ENCODE peak calls at places on chromosomes 12 and 14, in eight cellular contexts. L, R, X, D, I, N, S and V are unnamed samples.

GRCh38 chr12:52081263-52081733 is 1.8 kb downstream of the SMIM41 start:
- DNase-seq in D (no peak), S (peak), R (no peak), L (peak), I (no peak), X (no peak), N (peak), V (no peak)

GRCh38 chr12:107912421-107913004 is 138.0 kb downstream of the ASCL4 start:
- DNase-seq in I (peak), R (peak), N (no peak), X (peak), S (no peak), D (no peak), L (peak), V (peak)

GRCh38 chr12:46547421-46548340 is 175.1 kb upstream of the SLC38A2 start:
- DNase-seq in L (no peak), D (no peak), I (no peak), S (no peak), X (peak), N (no peak), R (no peak), V (peak)

GRCh38 chr12:69610126-69610525 is 581 bp downstream of the LRRC10 start:
- DNase-seq in X (no peak), N (no peak), I (no peak), S (no peak), R (no peak), D (no peak), L (no peak), V (no peak)

GRCh38 chr12:31228811-31229792 is 96.8 kb downstream of the SINHCAF start:
- DNase-seq in N (no peak), X (no peak), L (no peak), D (no peak), R (peak), I (no peak), S (no peak), V (no peak)

GRCh38 chr12:89464974-89465592 is 59.5 kb downstream of the GALNT4 start:
- DNase-seq in L (no peak), S (peak), X (peak), N (no peak), D (no peak), I (no peak), R (no peak), V (peak)

GRCh38 chr12:118841588-118841987 is 139.8 kb upstream of the SRRM4 start:
- DNase-seq in S (no peak), D (no peak), R (no peak), X (no peak), L (no peak), N (no peak), I (no peak), V (no peak)

GRCh38 chr12:29041621-29042020 is 107.5 kb upstream of the FAR2 start:
- DNase-seq in I (no peak), R (no peak), X (peak), N (no peak), D (peak), S (peak), L (no peak), V (peak)

DNA sequence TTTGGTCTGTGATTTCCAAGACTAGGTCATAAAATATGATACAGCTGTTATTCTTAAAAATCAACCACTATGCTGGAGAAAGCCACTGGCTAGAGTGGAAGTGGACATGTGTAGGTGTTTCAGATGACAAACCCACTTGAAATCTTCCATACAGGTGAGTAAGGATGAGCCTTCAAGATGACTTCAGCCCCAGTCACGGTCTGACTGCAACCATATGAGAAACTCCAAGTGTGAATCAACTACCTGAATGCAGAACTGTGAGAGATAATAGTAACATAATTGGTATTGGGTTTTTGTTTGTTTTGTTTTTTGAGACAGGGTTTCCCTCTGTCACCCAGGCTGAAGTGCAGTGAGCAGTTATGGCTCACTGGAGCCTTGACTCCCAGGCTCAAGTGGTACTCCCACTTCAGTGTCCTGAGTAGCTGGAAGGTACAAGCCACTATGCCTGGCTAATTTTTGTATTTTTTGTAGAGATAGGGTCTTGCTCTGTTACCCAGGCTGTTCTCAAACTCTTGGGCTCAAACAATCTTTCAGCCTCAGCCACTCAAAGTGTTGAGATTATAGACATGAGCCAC is 273.3 kb upstream of the LRIG3 start:
- DNase-seq in R (no peak), N (no peak), L (no peak), X (no peak), I (no peak), S (no peak), D (no peak), V (peak)
- H3K4me3 ChIP-seq in R (no peak), N (no peak), L (no peak), X (no peak), I (no peak), S (no peak), D (no peak), V (no peak)

GRCh38 chr12:132657004-132657727 is 30.0 kb downstream of the POLE start:
- DNase-seq in D (no peak), N (no peak), I (no peak), R (no peak), L (no peak), X (no peak), S (no peak), V (no peak)
- TF ChIP-seq CTCF in D (no peak), N (no peak), I (no peak), R (no peak), L (no peak), X (no peak), S (no peak), V (no peak)

DNA sequence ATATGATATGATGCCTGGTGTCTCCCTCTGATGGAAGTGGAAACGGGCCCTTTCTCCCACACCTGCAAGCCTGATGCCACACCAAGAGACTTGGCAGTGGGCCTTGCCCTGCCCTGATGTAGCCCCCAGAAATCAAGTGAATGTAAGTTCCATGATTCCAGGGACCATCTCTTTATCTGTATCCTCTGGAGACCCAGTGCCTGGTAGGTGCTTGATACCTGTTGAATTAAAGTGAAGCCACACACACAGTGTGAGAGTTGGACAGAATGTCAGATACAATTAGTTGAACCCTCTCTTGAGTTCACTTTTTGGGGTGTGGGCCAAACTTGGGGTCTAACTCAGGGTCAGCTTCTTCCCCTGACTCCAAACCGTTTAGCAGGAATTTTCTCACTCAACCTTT is 4.8 kb upstream of the RAB35 start:
- DNase-seq in L (no peak), S (no peak), N (no peak), D (no peak), X (no peak), I (no peak), R (no peak), V (no peak)
- H3K4me3 ChIP-seq in L (no peak), S (no peak), N (no peak), D (no peak), X (no peak), I (no peak), R (no peak), V (no peak)

GRCh38 chr12:54296393-54297121 is 4.3 kb downstream of the NFE2 start:
- DNase-seq in L (no peak), S (no peak), X (no peak), D (no peak), R (no peak), N (no peak), I (no peak), V (no peak)

GRCh38 chr12:54292083-54292930 is 8.5 kb downstream of the NFE2 start:
- DNase-seq in S (no peak), R (no peak), I (no peak), L (no peak), N (no peak), X (no peak), D (no peak), V (no peak)

GRCh38 chr12:54292931-54293241 is 7.9 kb downstream of the NFE2 start:
- DNase-seq in R (no peak), I (no peak), S (no peak), L (no peak), D (no peak), N (no peak), X (no peak), V (no peak)

GRCh38 chr12:54294914-54295566 is 5.8 kb downstream of the NFE2 start:
- DNase-seq in D (no peak), N (no peak), R (no peak), L (no peak), I (no peak), X (no peak), S (no peak), V (no peak)

DNA sequence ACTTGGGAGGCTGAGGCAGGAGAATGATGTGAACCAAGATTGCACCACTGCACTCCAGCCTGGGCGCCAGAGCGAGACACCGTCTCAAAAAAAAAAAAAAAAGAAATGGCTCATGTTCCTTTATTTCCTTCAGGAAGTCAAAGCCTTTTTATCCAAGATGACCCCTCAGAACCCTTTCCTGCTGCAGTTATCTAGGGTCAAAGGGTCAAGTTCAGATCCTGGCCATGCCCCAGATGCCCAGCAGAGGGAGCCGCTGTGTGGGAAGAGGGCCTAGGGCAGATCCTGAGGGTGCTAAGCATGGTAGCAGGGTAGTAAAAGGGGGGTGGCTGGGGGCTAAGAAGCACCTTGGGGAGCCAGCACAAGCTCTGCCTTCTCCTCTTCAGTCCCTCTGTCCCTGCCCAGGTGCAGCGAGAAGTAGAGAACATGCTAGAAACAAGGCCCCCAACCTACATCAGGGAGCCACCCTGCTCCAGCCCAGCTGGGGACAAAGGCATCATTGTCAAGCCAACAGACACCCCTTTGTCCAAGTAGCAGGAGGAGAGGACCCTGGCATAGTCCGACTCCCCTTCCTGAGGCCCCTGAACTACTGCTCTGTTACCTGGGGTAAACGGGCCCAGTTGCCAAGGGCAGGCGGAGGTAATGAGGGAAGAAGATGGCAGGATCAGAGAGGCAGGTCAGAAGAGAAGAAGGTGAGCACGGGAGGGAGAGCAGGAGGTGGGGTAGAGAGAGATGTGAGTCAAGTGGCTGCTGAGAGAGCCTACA is 6.5 kb downstream of the NFE2 start:
- DNase-seq in X (peak), R (peak), S (peak), N (no peak), I (no peak), L (peak), D (peak), V (no peak)
- TF ChIP-seq CTCF in X (peak), R (peak), S (peak), N (peak), I (peak), L (peak), D (peak), V (peak)

GRCh38 chr14:105169776-105170655 is 1.4 kb upstream of the JAG2 start:
- DNase-seq in X (no peak), R (no peak), D (no peak), S (no peak), L (no peak), I (no peak), N (no peak), V (no peak)
- H3K4me3 ChIP-seq in X (no peak), R (no peak), D (no peak), S (no peak), L (peak), I (no peak), N (no peak), V (no peak)

GRCh38 chr12:93563807-93564538 is 8.5 kb upstream of the SOCS2 start:
- DNase-seq in L (no peak), R (peak), X (peak), I (no peak), S (peak), D (peak), N (no peak), V (peak)
- TF ChIP-seq CTCF in L (no peak), R (no peak), X (peak), I (no peak), S (peak), D (peak), N (no peak), V (peak)

GRCh38 chr14:71725802-71726638 is 206.2 kb upstream of the RGS6 start:
- DNase-seq in S (peak), D (peak), N (no peak), X (peak), R (no peak), L (no peak), I (no peak), V (peak)
- H3K4me3 ChIP-seq in S (no peak), D (no peak), N (no peak), X (no peak), R (no peak), L (no peak), I (no peak), V (no peak)

GRCh38 chr12:71663561-71664410 is at the start of the genes THAP2 and ZFC3H1:
- DNase-seq in X (peak), R (peak), D (peak), S (peak), N (peak), L (peak), I (peak), V (peak)
- TF ChIP-seq CTCF in X (no peak), R (no peak), D (peak), S (peak), N (no peak), L (peak), I (peak), V (peak)